ENCODE peak calls at places on chromosomes 3 and 15, in four cellular contexts. J is OCI-LY7, C is HCT116, K is H1. D is an unnamed sample. For H3K4me1, the result is how much of the 10 kb centered on the place peaks cover.

GRCh38 chr15:72146221-72146620 is 28.0 kb downstream of the SENP8 start:
- DNase-seq in J (no peak), C (no peak), K (no peak), D (no peak)

GRCh38 chr3:39188271-39189149 is 3.9 kb downstream of the XIRP1 start:
- DNase-seq in J (no peak), C (no peak), K (no peak), D (no peak)

GRCh38 chr15:39145854-39146253 is 435.0 kb upstream of the THBS1 start:
- DNase-seq in J (no peak), C (no peak), K (no peak), D (no peak)

GRCh38 chr15:43189296-43189695 is 4.1 kb downstream of the CCNDBP1 start:
- DNase-seq in J (no peak), C (no peak), K (no peak), D (no peak)

GRCh38 chr3:24264748-24265158 is 229.9 kb downstream of the THRB start:
- DNase-seq in J (peak), C (peak), K (no peak), D (peak)

GRCh38 chr3:82329300-82329699 is 567.9 kb upstream of the GBE1 start:
- DNase-seq in J (no peak), C (no peak), K (no peak), D (no peak)

GRCh38 chr15:99706557-99707303 is 26.5 kb downstream of the LYSMD4 start:
- DNase-seq in J (no peak), C (no peak), K (no peak), D (no peak)

GRCh38 chr3:122572940-122573412 is 4.5 kb upstream of the PARP15 start:
- DNase-seq in J (peak), C (no peak), K (peak), D (no peak)

GRCh38 chr15:65821070-65821469 is 29.0 kb upstream of the DENND4A start:
- DNase-seq in J (no peak), C (no peak), K (no peak), D (no peak)

GRCh38 chr3:136994772-136995516 is 37.2 kb downstream of the IL20RB start:
- DNase-seq in J (no peak), C (no peak), K (no peak), D (no peak)

GRCh38 chr15:28914483-28915023 is 28.8 kb downstream of the APBA2 start:
- DNase-seq in J (no peak), C (no peak), K (no peak), D (no peak)

GRCh38 chr3:43885908-43886618 is 195.3 kb downstream of the ABHD5 start:
- DNase-seq in J (no peak), C (no peak), K (no peak), D (no peak)

GRCh38 chr15:49620174-49620573 is 444 bp downstream of the FAM227B start:
- DNase-seq in J (peak), C (no peak), K (no peak), D (no peak)

GRCh38 chr3:184361532-184361931 is at the start of the genes CLCN2 and POLR2H:
- DNase-seq in J (peak), C (no peak), K (no peak), D (peak)

GRCh38 chr3:49170744-49171118 is 667 bp upstream of the KLHDC8B start:
- DNase-seq in J (no peak), C (no peak), K (no peak), D (no peak)

GRCh38 chr3:50627407-50628051 is 10.6 kb downstream of the MAPKAPK3 start:
- DNase-seq in J (no peak), C (peak), K (no peak), D (peak)

GRCh38 chr3:120349819-120350125 is 618 bp upstream of the LRRC58 start:
- DNase-seq in J (peak), C (no peak), K (no peak), D (no peak)

GRCh38 chr15:51861557-51862350 is 32.3 kb downstream of the TMOD3 start:
- DNase-seq in J (no peak), C (no peak), K (no peak), D (peak)

GRCh38 chr3:169186596-169186995 is 476.9 kb downstream of the MECOM start:
- DNase-seq in J (no peak), C (no peak), K (no peak), D (no peak)

GRCh38 chr15:78067328-78068241 is 9.9 kb downstream of the TBC1D2B start:
- DNase-seq in J (no peak), C (no peak), K (no peak), D (no peak)

GRCh38 chr15:64334530-64334929 is 21.4 kb downstream of the CSNK1G1 start:
- DNase-seq in J (peak), C (peak), K (peak), D (no peak)

GRCh38 chr15:52785672-52786406 is 4.3 kb downstream of the ONECUT1 start:
- DNase-seq in J (no peak), C (no peak), K (no peak), D (no peak)

GRCh38 chr15:33083232-33084006 is 111.1 kb downstream of the FMN1 start:
- DNase-seq in J (no peak), C (peak), K (no peak), D (no peak)

GRCh38 chr3:113534365-113534764 is 2.0 kb downstream of the SIDT1 start:
- DNase-seq in J (no peak), C (no peak), K (no peak), D (peak)
- H3K4me3 ChIP-seq in J (peak), C (no peak), K (no peak), D (peak)

DNA sequence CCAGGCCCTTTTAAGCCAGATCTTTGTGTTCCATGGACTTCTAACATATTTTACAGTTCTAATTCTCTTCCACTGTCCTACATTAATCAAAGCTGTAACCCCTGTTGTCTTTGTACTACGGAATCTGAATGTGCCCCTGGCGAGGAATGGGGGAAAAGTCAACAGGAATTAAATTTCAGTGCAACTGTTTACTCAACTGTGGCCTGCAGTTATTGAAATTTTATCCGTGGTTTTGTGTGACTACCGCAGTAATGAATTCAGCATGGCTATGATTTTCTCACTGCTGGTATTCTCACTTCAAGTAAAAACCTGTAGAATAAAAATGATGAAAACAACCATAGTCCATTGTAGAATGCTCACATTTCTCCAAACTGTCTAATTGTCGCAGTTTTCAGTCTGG is 388.0 kb downstream of the FOXP1 start:
- DNase-seq in J (no peak), C (no peak), K (no peak), D (no peak)
- H2AFZ ChIP-seq in J (no peak), C (no peak), K (no peak), D (no peak)

GRCh38 chr3:123805504-123805903 is 78.6 kb downstream of the MYLK start:
- DNase-seq in J (no peak), C (no peak), K (no peak), D (no peak)
- H3K4me1 ChIP-seq in J (under half), C (under half), K (under half), D (under half)

DNA sequence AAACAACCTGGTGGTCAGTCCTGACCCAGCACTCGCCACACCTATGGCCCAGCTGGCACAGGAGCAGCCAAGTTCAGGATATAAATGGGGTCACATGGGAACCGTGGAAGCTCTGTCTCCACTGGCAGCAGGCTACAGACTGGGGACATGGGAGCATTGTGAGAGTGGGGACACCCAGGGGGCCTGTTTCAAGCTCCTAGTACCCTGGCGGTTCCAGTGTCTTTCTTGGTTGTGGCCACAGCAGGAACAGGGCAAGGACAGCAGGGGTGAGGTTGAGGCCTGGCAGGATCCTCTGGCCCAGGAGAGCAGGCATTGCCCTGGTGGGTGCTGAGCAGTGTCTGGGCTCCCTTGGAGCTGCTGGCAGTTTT is 1.9 kb downstream of the CSK start:
- DNase-seq in J (no peak), C (no peak), K (no peak), D (no peak)
- H3K4me3 ChIP-seq in J (peak), C (peak), K (no peak), D (peak)

GRCh38 chr3:59690886-59691285 is 641.1 kb upstream of the CFAP20DC start:
- DNase-seq in J (no peak), C (no peak), K (no peak), D (no peak)
- H2AFZ ChIP-seq in J (no peak), C (no peak), K (no peak), D (no peak)

DNA sequence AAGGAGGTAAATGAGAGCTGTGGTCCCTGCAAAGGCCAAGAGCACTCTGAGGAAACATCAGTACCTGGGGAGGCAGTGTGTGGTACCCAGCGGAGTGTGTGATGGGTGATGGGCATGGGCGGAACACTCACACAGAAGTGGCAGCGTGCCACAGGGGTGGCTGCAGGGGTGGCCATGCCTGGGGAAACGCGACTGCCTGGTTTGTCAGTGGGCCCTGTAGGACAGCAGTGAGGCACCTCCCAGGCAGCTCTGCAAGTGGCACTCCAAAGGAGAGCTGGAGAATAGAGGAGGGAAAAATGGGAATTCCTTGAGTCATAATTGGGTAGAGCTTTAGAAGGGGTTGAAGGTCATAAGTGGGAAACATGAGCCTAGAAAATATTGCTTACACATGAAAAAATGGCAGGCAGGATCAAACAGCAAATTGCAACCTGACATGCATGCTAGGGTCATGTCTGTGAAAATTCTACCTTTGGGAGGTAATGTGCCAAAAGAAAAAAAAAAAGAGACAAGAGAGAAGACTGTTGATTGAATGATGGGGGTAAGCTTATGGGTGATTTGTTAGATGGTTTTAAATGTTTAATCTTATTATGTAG is 138.4 kb downstream of the RPLP1 start:
- DNase-seq in J (no peak), C (no peak), K (no peak), D (no peak)
- H3K4me1 ChIP-seq in J (under half), C (under half), K (under half), D (under half)

DNA sequence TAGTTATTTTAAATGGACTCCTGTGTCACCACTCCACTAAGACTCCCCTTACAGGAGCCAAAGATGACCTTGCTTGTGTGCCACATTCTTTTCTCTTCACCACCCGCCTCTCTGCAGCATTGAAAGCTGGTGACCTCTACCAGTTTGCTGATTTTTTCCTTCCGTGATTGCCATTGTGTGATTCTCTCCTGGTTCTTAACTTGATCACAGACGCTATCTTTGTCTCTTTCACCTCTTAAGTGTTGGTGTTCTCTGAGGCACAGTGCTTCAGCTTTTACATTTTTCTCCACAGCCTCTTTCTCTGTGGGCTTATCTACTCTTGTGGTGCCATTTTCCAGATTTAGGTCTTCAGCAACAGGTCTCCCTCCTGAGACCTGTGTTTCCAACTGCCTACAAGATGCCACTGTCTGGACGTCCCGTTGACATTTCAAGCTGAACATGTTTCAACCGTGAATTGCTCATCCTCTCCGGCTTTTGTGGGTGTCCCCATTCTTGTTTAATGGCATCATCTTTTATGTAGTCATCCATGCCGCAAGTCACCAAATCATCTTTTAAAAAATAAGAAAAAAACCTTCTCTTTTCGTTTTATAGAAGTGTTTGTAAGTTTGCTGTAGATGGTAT is 26.5 kb downstream of the IQGAP1 start:
- DNase-seq in J (no peak), C (no peak), K (no peak), D (no peak)
- H3K4me3 ChIP-seq in J (no peak), C (peak), K (no peak), D (no peak)